ENCODE peak calls at places on chromosome 5, in six cellular contexts. O, P, B, I, L and E are unnamed samples.

GRCh38 chr5:168334161-168335094 is 43.0 kb downstream of the WWC1 start:
- DNase-seq in O (no peak), P (no peak), B (no peak), I (no peak), L (peak; percentile 81), E (peak; percentile 90)

GRCh38 chr5:61991426-61991825 is 314.6 kb upstream of the KIF2A start:
- DNase-seq in O (no peak), P (peak; percentile 1), B (no peak), I (no peak), L (no peak), E (no peak)

GRCh38 chr5:160930361-160930760 is 78.3 kb upstream of the ATP10B start:
- DNase-seq in O (no peak), P (no peak), B (no peak), I (no peak), L (peak; percentile 36), E (peak; percentile 46)

GRCh38 chr5:58318468-58318867 is 141.4 kb downstream of the PLK2 start:
- DNase-seq in O (no peak), P (no peak), B (no peak), I (no peak), L (no peak), E (no peak)

GRCh38 chr5:180785151-180785781 is 17.3 kb downstream of the MGAT1 start:
- DNase-seq in O (no peak), P (peak; percentile 51), B (no peak), I (no peak), L (no peak), E (no peak)

GRCh38 chr5:68685861-68686260 is 408.0 kb upstream of the SLC30A5 start:
- DNase-seq in O (no peak), P (no peak), B (no peak), I (no peak), L (no peak), E (no peak)

GRCh38 chr5:151772029-151772867 is 494 bp downstream of the G3BP1 start:
- DNase-seq in O (no peak), P (peak; percentile 23), B (no peak), I (peak; percentile 84), L (no peak), E (no peak)

GRCh38 chr5:118722165-118723020 is 266.0 kb downstream of the DTWD2 start:
- DNase-seq in O (peak; percentile 60), P (no peak), B (no peak), I (no peak), L (no peak), E (no peak)

GRCh38 chr5:109225695-109226094 is 184.1 kb downstream of the PJA2 start:
- DNase-seq in O (no peak), P (no peak), B (no peak), I (no peak), L (no peak), E (no peak)

DNA sequence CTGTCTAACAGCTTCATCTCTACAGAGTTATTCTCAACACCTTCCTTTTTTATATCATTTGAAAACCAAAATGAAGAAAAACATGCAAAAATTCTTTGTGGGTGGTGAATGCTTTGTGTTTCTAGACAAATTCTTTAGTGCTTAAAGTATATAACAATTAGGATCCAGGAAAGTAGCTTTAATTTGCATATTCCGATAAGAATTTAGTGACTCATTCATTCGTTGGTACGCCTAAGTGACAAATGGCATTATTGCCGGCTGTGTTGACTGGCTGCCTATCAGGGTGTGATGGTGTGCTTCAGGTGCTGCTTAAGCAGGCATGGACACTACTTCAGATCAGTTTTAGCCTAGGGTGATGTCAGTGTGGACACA is 35.2 kb downstream of the LMNB1 start:
- DNase-seq in O (no peak), P (no peak), B (no peak), I (no peak), L (no peak), E (no peak)
- H3K4me3 ChIP-seq in O (no peak overlapping the region), P (no peak overlapping the region), B (no peak overlapping the region), I (no peak overlapping the region), L (no peak overlapping the region), E (no peak overlapping the region)

GRCh38 chr5:138491284-138491648 is 26.0 kb downstream of the EGR1 start:
- DNase-seq in O (no peak), P (no peak), B (no peak), I (no peak), L (no peak), E (no peak)

GRCh38 chr5:138490648-138491283 is 25.5 kb downstream of the EGR1 start:
- DNase-seq in O (no peak), P (no peak), B (no peak), I (peak; percentile 50), L (no peak), E (no peak)

GRCh38 chr5:138491669-138492551 is 26.6 kb downstream of the EGR1 start:
- DNase-seq in O (peak; percentile 23), P (peak; percentile 72), B (peak; percentile 60), I (peak; percentile 91), L (no peak), E (no peak)

GRCh38 chr5:138489705-138490104 is 24.4 kb downstream of the EGR1 start:
- DNase-seq in O (no peak), P (no peak), B (no peak), I (no peak), L (no peak), E (no peak)

GRCh38 chr5:138488481-138488945 is 23.2 kb downstream of the EGR1 start:
- DNase-seq in O (no peak), P (no peak), B (no peak), I (peak; percentile 69), L (no peak), E (no peak)
- H3K4me1 ChIP-seq in O (peaks cover 7% of the 10 kb centered on the region), P (peaks cover 40% of the 10 kb centered on the region), B (peaks cover 20% of the 10 kb centered on the region), I (peaks cover 48% of the 10 kb centered on the region), L (peaks cover 8% of the 10 kb centered on the region), E (peaks cover 11% of the 10 kb centered on the region)

GRCh38 chr5:134383980-134384697 is 12.8 kb downstream of the UBE2B start:
- DNase-seq in O (peak; percentile 15), P (no peak), B (no peak), I (no peak), L (no peak), E (no peak)
- TF ChIP-seq ZNF274 in O (no peak), P (no peak), B (no peak), I (no peak), L (no peak), E (no peak)

DNA sequence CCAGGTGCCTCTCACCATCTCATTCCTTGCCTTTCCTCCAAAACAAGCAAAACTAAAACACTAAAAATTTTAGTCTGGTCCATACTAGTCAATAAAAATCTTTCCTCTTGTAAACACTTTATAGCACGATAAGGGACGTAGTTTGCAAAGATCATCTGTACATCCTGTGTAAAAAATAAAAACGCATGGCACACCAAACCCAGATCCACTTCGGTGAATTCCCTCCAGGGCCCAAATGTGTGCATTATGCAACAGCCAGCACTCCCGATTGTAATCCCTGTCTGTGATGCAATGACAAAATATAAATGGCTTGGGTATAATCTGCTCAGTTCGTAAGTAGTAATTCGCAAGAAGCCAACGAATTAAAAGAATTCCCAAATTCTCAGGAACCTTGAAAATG is 1.4 kb downstream of the FAM169A start:
- DNase-seq in O (no peak), P (peak; percentile 56), B (no peak), I (no peak), L (no peak), E (no peak)
- H3K4me3 ChIP-seq in O (no peak overlapping the region), P (peak overlapping the region; percentile 95), B (peak overlapping the region; percentile 91), I (no peak overlapping the region), L (peak overlapping the region; percentile 91), E (peak overlapping the region; percentile 85)

GRCh38 chr5:176788091-176788490 is 22.3 kb upstream of the UNC5A start:
- DNase-seq in O (no peak), P (no peak), B (no peak), I (no peak), L (no peak), E (no peak)
- H3K4me1 ChIP-seq in O (no peaks in the 10 kb centered on the region), P (no peaks in the 10 kb centered on the region), B (peaks cover 11% of the 10 kb centered on the region), I (peaks cover 3% of the 10 kb centered on the region), L (peaks cover 16% of the 10 kb centered on the region), E (peaks cover 31% of the 10 kb centered on the region)

DNA sequence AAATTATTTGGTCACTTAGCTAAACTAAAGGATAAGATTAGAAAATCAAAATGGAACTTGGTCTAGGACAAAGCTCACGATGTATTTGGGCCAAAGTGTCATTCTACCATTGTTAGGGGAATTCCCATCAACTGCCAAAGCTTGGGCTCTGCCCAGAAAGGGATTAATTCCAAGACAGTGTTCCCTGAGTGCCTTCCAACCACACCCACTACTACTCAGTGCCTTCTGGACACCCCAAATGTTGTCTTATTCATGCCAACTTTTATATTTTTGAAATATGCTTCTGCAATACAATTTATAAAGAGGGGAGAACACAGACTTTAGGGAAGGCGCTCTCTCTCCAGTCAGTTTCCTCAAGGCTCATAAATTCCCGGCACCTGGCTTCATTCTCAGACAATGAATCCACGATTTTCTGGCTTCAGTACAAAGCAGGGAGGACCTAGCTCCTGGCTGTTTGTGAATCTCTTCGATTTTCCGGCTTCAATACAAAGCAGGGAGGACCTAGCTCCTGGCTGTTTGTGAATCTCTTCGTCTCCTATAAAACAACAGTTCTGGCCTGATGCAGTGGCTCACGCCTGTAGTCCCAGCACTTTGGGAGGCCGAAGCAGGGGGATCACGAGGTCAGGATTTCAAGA is 120.1 kb upstream of the MYO10 start:
- DNase-seq in O (no peak), P (no peak), B (no peak), I (no peak), L (no peak), E (no peak)
- TF ChIP-seq ZNF274 in O (no peak), P (no peak), B (no peak), I (no peak), L (no peak), E (no peak)